ENCODE peak calls at places on chromosomes 7 and 10, in nine cellular contexts. B is mucosa of descending colon, J is right atrium auricular region, H is tibial nerve, L is endodermal cell, Q is lower lobe of right lung, N is aorta, P is uterus, G is left ventricle myocardium inferior. V is an unnamed sample.

GRCh38 chr10:59176241-59177030 is at the start of gene PHYHIPL:
- DNase-seq in B (peak; percentile 1), J (no peak), H (no peak), L (peak; percentile 81), Q (peak; percentile 17), N (peak; percentile 44), P (no peak), G (no peak), V (peak; percentile 53)

GRCh38 chr7:1992554-1992953 is 240.2 kb downstream of the MAD1L1 start:
- DNase-seq in B (no peak), J (no peak), H (no peak), L (no peak), Q (no peak), N (no peak), P (no peak), G (no peak), V (no peak)

GRCh38 chr7:148982596-148983219 is 45.6 kb downstream of the PDIA4 start:
- DNase-seq in B (no peak), J (no peak), H (no peak), L (peak; percentile 65), Q (no peak), N (no peak), P (no peak), G (no peak), V (peak; percentile 49)

GRCh38 chr7:129959480-129960332 is 6.9 kb upstream of the UBE2H start:
- DNase-seq in B (no peak), J (no peak), H (no peak), L (no peak), Q (no peak), N (no peak), P (no peak), G (no peak), V (no peak)

GRCh38 chr7:116969371-116969902 is 16.1 kb downstream of the ST7 start:
- DNase-seq in B (no peak), J (no peak), H (no peak), L (no peak), Q (no peak), N (no peak), P (no peak), G (no peak), V (no peak)

GRCh38 chr7:68770649-68771048 is 827.6 kb upstream of the AUTS2 start:
- DNase-seq in B (no peak), J (no peak), H (no peak), L (no peak), Q (no peak), N (no peak), P (no peak), G (peak; percentile 69), V (peak; percentile 38)

GRCh38 chr7:50359995-50360925 is 55.7 kb downstream of the IKZF1 start:
- DNase-seq in B (peak; percentile 31), J (no peak), H (no peak), L (peak; percentile 69), Q (no peak), N (no peak), P (no peak), G (no peak), V (no peak)

GRCh38 chr10:79023489-79024162 is 45.1 kb upstream of the ZMIZ1 start:
- DNase-seq in B (no peak), J (no peak), H (no peak), L (peak; percentile 32), Q (peak; percentile 39), N (peak; percentile 44), P (peak; percentile 55), G (no peak), V (no peak)

GRCh38 chr7:67484244-67484751 is 487.7 kb downstream of the TYW1 start:
- DNase-seq in B (peak; percentile 35), J (no peak), H (peak; percentile 23), L (peak; percentile 92), Q (no peak), N (peak; percentile 53), P (peak; percentile 32), G (peak; percentile 23), V (peak; percentile 83)

GRCh38 chr10:9735731-9736130 is 1281.9 kb upstream of the CELF2 start:
- DNase-seq in B (no peak), J (no peak), H (no peak), L (no peak), Q (no peak), N (no peak), P (no peak), G (no peak), V (no peak)

GRCh38 chr10:21531164-21531563 is 2.9 kb upstream of the MLLT10 start:
- DNase-seq in B (no peak), J (no peak), H (no peak), L (no peak), Q (no peak), N (no peak), P (no peak), G (no peak), V (no peak)

GRCh38 chr7:5997210-5997808 is 11.5 kb downstream of the PMS2 start:
- DNase-seq in B (peak; percentile 78), J (no peak), H (no peak), L (peak; percentile 61), Q (no peak), N (peak; percentile 62), P (peak; percentile 61), G (peak; percentile 20), V (peak; percentile 73)

GRCh38 chr7:124992881-124993562 is 63.4 kb upstream of the POT1 start:
- DNase-seq in B (no peak), J (no peak), H (no peak), L (no peak), Q (no peak), N (peak; percentile 58), P (no peak), G (no peak), V (no peak)

GRCh38 chr10:99520040-99520803 is 12.5 kb upstream of the NKX2-3 start:
- DNase-seq in B (peak; percentile 23), J (no peak), H (no peak), L (peak; percentile 77), Q (no peak), N (no peak), P (no peak), G (no peak), V (no peak)

GRCh38 chr7:45623157-45623556 is 49.0 kb downstream of the ADCY1 start:
- DNase-seq in B (no peak), J (no peak), H (no peak), L (no peak), Q (no peak), N (no peak), P (no peak), G (no peak), V (no peak)

GRCh38 chr7:74375726-74376220 is 77.9 kb upstream of the GTF2IRD1 start:
- DNase-seq in B (no peak), J (no peak), H (no peak), L (no peak), Q (no peak), N (no peak), P (no peak), G (no peak), V (no peak)

GRCh38 chr7:42105541-42106349 is 131.3 kb downstream of the GLI3 start:
- DNase-seq in B (no peak), J (no peak), H (no peak), L (no peak), Q (no peak), N (peak; percentile 48), P (no peak), G (no peak), V (no peak)

GRCh38 chr7:42104694-42105093 is 132.3 kb downstream of the GLI3 start:
- DNase-seq in B (no peak), J (no peak), H (no peak), L (no peak), Q (no peak), N (no peak), P (no peak), G (no peak), V (no peak)

GRCh38 chr7:42106562-42106961 is 130.4 kb downstream of the GLI3 start:
- DNase-seq in B (no peak), J (no peak), H (no peak), L (no peak), Q (no peak), N (no peak), P (no peak), G (no peak), V (no peak)

GRCh38 chr7:42108803-42109528 is 128.0 kb downstream of the GLI3 start:
- DNase-seq in B (no peak), J (no peak), H (no peak), L (peak; percentile 63), Q (no peak), N (no peak), P (no peak), G (no peak), V (no peak)

GRCh38 chr7:42107484-42107883 is 129.5 kb downstream of the GLI3 start:
- DNase-seq in B (no peak), J (no peak), H (no peak), L (peak; percentile 85), Q (no peak), N (no peak), P (peak; percentile 28), G (no peak), V (peak; percentile 21)
- H3K4me3 ChIP-seq in B (no peak overlapping the region), J (no peak overlapping the region), H (no peak overlapping the region), L (peak overlapping the region; percentile 7), Q (no peak overlapping the region), N (no peak overlapping the region), P (no peak overlapping the region), G (no peak overlapping the region), V (no peak overlapping the region)

DNA sequence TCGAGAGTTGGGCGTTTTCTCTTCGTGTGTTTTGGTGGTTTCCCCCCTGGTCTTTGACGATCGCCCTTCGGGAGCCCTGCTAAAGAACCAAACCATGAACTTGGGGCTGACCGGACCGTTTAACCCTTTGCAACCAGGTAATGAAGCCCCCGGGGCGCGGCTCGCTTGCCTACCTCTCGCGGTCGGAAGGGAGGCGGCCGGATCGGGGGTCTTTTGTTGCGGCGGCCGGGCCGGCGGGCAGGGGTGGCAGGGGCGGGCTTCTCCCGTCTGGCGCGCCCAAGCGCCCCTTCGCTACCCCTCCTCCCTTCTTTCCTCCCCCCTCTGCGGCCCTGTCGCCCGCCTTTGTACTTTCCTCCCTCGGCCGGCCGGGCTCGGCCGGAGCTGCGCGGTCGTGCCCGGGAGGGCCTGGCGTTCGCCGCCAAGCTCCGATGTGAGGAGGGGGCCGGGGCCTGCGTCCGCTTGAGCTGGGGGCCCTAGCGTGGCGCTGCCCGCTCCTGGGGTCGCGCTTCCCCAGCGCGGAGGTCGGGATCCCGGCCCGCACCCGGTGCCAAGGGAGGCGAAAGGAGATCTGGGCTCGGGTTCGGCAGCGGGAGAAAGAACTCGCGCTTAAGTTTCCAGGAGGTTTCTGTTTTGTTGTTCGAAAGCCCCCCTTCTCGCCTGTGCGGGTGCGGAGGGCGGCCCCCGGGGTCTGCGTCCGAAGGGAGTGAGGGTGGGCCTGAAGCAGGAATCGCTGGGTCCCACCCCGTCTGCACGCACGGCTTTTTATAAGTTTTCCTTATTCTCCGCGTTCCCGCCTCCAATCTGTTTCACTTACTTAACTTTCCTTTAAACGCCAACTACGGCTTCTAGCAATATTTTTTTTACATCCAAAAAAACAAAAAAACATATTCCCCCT is 436.8 kb upstream of the GALNT17 start:
- DNase-seq in B (peak; percentile 40), J (no peak), H (no peak), L (peak; percentile 76), Q (no peak), N (peak; percentile 54), P (no peak), G (no peak), V (peak; percentile 33)
- H3K4me1 ChIP-seq in B (no peaks in the 10 kb centered on the region), J (no peaks in the 10 kb centered on the region), H (peaks cover 12% of the 10 kb centered on the region), L (peaks cover 9% of the 10 kb centered on the region), Q (peaks cover 22% of the 10 kb centered on the region), N (no peaks in the 10 kb centered on the region), P (no peaks in the 10 kb centered on the region), G (peaks cover 32% of the 10 kb centered on the region), V (no peaks in the 10 kb centered on the region)

GRCh38 chr10:1488970-1489548 is 248.3 kb downstream of the ADARB2 start:
- DNase-seq in B (no peak), J (no peak), H (no peak), L (no peak), Q (no peak), N (no peak), P (no peak), G (no peak), V (no peak)
- H3K4me3 ChIP-seq in B (no peak overlapping the region), J (no peak overlapping the region), H (no peak overlapping the region), L (no peak overlapping the region), Q (no peak overlapping the region), N (no peak overlapping the region), P (no peak overlapping the region), G (no peak overlapping the region), V (no peak overlapping the region)

GRCh38 chr10:118571123-118571522 is 24.3 kb downstream of the PRLHR start:
- DNase-seq in B (no peak), J (peak; percentile 69), H (no peak), L (no peak), Q (no peak), N (no peak), P (peak; percentile 74), G (no peak), V (peak; percentile 60)
- H3K4me1 ChIP-seq in B (no peaks in the 10 kb centered on the region), J (no peaks in the 10 kb centered on the region), H (peaks cover 4% of the 10 kb centered on the region), L (no peaks in the 10 kb centered on the region), Q (no peaks in the 10 kb centered on the region), N (no peaks in the 10 kb centered on the region), P (peaks cover 9% of the 10 kb centered on the region), G (peaks cover 18% of the 10 kb centered on the region), V (peaks cover 14% of the 10 kb centered on the region)

V was measured in testis.